ENCODE peak calls at places on chromosome 15, in seven cellular contexts. One of them, this sample, is unnamed.

GRCh38 chr15:31478781-31479221 is 152.2 kb downstream of the KLF13 start:
- DNase-seq in H1: no peak
- DNase-seq in GM12878: no peak
- DNase-seq in HepG2: no peak
- DNase-seq in K562: no peak
- DNase-seq in HCT116: no peak
- DNase-seq in SK-N-SH: no peak
- DNase-seq in this sample: no peak

GRCh38 chr15:50884583-50884982 is 23.9 kb upstream of the AP4E1 start:
- DNase-seq in H1: no peak
- DNase-seq in GM12878: no peak
- DNase-seq in HepG2: no peak
- DNase-seq in K562: no peak
- DNase-seq in HCT116: no peak
- DNase-seq in SK-N-SH: no peak
- DNase-seq in this sample: no peak

GRCh38 chr15:51284871-51285270 is 53.5 kb downstream of the CYP19A1 start:
- DNase-seq in H1: no peak
- DNase-seq in GM12878: no peak
- DNase-seq in HepG2: no peak
- DNase-seq in K562: no peak
- DNase-seq in HCT116: no peak
- DNase-seq in SK-N-SH: no peak
- DNase-seq in this sample: no peak

GRCh38 chr15:25175033-25175788 is 220.4 kb downstream of the SNRPN start:
- DNase-seq in H1: no peak
- DNase-seq in GM12878: no peak
- DNase-seq in HepG2: no peak
- DNase-seq in K562: no peak
- DNase-seq in HCT116: no peak
- DNase-seq in SK-N-SH: peak
- DNase-seq in this sample: no peak

GRCh38 chr15:58526647-58527192 is 94.9 kb downstream of the LIPC start:
- DNase-seq in H1: no peak
- DNase-seq in GM12878: no peak
- DNase-seq in HepG2: no peak
- DNase-seq in K562: no peak
- DNase-seq in HCT116: no peak
- DNase-seq in SK-N-SH: no peak
- DNase-seq in this sample: no peak

GRCh38 chr15:88647362-88648105 is 8.7 kb downstream of the ISG20 start:
- DNase-seq in H1: peak
- DNase-seq in GM12878: no peak
- DNase-seq in HepG2: no peak
- DNase-seq in K562: no peak
- DNase-seq in HCT116: no peak
- DNase-seq in SK-N-SH: peak
- DNase-seq in this sample: no peak

GRCh38 chr15:71545223-71545760 is 265.1 kb upstream of the NR2E3 start:
- DNase-seq in H1: no peak
- DNase-seq in GM12878: no peak
- DNase-seq in HepG2: no peak
- DNase-seq in K562: no peak
- DNase-seq in HCT116: no peak
- DNase-seq in SK-N-SH: no peak
- DNase-seq in this sample: no peak

GRCh38 chr15:88681610-88682221 is 42.9 kb downstream of the ISG20 start:
- DNase-seq in H1: peak
- DNase-seq in GM12878: no peak
- DNase-seq in HepG2: peak
- DNase-seq in K562: no peak
- DNase-seq in HCT116: no peak
- DNase-seq in SK-N-SH: peak
- DNase-seq in this sample: no peak

GRCh38 chr15:72047020-72047419 is 70.9 kb downstream of the MYO9A start:
- DNase-seq in H1: no peak
- DNase-seq in GM12878: no peak
- DNase-seq in HepG2: no peak
- DNase-seq in K562: no peak
- DNase-seq in HCT116: no peak
- DNase-seq in SK-N-SH: no peak
- DNase-seq in this sample: no peak

GRCh38 chr15:64014995-64015394 is 31.3 kb downstream of the DAPK2 start:
- DNase-seq in H1: no peak
- DNase-seq in GM12878: no peak
- DNase-seq in HepG2: no peak
- DNase-seq in K562: no peak
- DNase-seq in HCT116: no peak
- DNase-seq in SK-N-SH: no peak
- DNase-seq in this sample: no peak

GRCh38 chr15:73950479-73951043 is 24.3 kb downstream of the LOXL1 start:
- DNase-seq in H1: no peak
- DNase-seq in GM12878: no peak
- DNase-seq in HepG2: no peak
- DNase-seq in K562: no peak
- DNase-seq in HCT116: no peak
- DNase-seq in SK-N-SH: no peak
- DNase-seq in this sample: no peak

GRCh38 chr15:40248006-40248783 is 9.3 kb downstream of the PAK6 start:
- DNase-seq in H1: no peak
- DNase-seq in GM12878: no peak
- DNase-seq in HepG2: no peak
- DNase-seq in K562: no peak
- DNase-seq in HCT116: no peak
- DNase-seq in SK-N-SH: peak
- DNase-seq in this sample: no peak

GRCh38 chr15:84668221-84668982 is 10.4 kb upstream of the NMB start:
- DNase-seq in H1: no peak
- DNase-seq in GM12878: no peak
- DNase-seq in HepG2: no peak
- DNase-seq in K562: no peak
- DNase-seq in HCT116: no peak
- DNase-seq in SK-N-SH: no peak
- DNase-seq in this sample: no peak

GRCh38 chr15:28942046-28942445 is 56.3 kb downstream of the APBA2 start:
- DNase-seq in H1: no peak
- DNase-seq in GM12878: no peak
- DNase-seq in HepG2: no peak
- DNase-seq in K562: no peak
- DNase-seq in HCT116: no peak
- DNase-seq in SK-N-SH: no peak
- DNase-seq in this sample: no peak

GRCh38 chr15:67805008-67805681 is 20.2 kb upstream of the SKOR1 start:
- DNase-seq in H1: peak
- DNase-seq in GM12878: no peak
- DNase-seq in HepG2: no peak
- DNase-seq in K562: no peak
- DNase-seq in HCT116: no peak
- DNase-seq in SK-N-SH: no peak
- DNase-seq in this sample: no peak

GRCh38 chr15:33135355-33135781 is 59.1 kb downstream of the FMN1 start:
- DNase-seq in H1: no peak
- DNase-seq in GM12878: no peak
- DNase-seq in HepG2: no peak
- DNase-seq in K562: no peak
- DNase-seq in HCT116: no peak
- DNase-seq in SK-N-SH: no peak
- DNase-seq in this sample: no peak

GRCh38 chr15:62934236-62934971 is 108.1 kb upstream of the TPM1 start:
- DNase-seq in H1: peak
- DNase-seq in GM12878: no peak
- DNase-seq in HepG2: no peak
- DNase-seq in K562: no peak
- DNase-seq in HCT116: no peak
- DNase-seq in SK-N-SH: peak
- DNase-seq in this sample: no peak

GRCh38 chr15:48643776-48644497 is 1.6 kb downstream of the FBN1 start:
- DNase-seq in H1: no peak
- DNase-seq in GM12878: no peak
- DNase-seq in HepG2: no peak
- DNase-seq in K562: no peak
- DNase-seq in HCT116: no peak
- DNase-seq in SK-N-SH: no peak
- DNase-seq in this sample: no peak
- TF ChIP-seq JUND in H1: no peak
- TF ChIP-seq JUND in GM12878: no peak
- TF ChIP-seq JUND in HepG2: no peak
- TF ChIP-seq JUND in K562: no peak
- TF ChIP-seq JUND in HCT116: no peak
- TF ChIP-seq JUND in SK-N-SH: no peak
- TF ChIP-seq JUND in this sample: no peak

GRCh38 chr15:75235051-75235673 is 23.0 kb upstream of the GOLGA6C start:
- DNase-seq in H1: no peak
- DNase-seq in GM12878: no peak
- DNase-seq in HepG2: no peak
- DNase-seq in K562: no peak
- DNase-seq in HCT116: no peak
- DNase-seq in SK-N-SH: no peak
- DNase-seq in this sample: no peak

GRCh38 chr15:75232826-75233503 is 25.2 kb upstream of the GOLGA6C start:
- DNase-seq in H1: no peak
- DNase-seq in GM12878: no peak
- DNase-seq in HepG2: no peak
- DNase-seq in K562: no peak
- DNase-seq in HCT116: no peak
- DNase-seq in SK-N-SH: no peak
- DNase-seq in this sample: no peak

GRCh38 chr15:75235760-75236729 is 22.1 kb upstream of the GOLGA6C start:
- DNase-seq in H1: no peak
- DNase-seq in GM12878: no peak
- DNase-seq in HepG2: no peak
- DNase-seq in K562: no peak
- DNase-seq in HCT116: no peak
- DNase-seq in SK-N-SH: no peak
- DNase-seq in this sample: no peak

GRCh38 chr15:75233504-75234190 is 24.5 kb upstream of the GOLGA6C start:
- DNase-seq in H1: no peak
- DNase-seq in GM12878: no peak
- DNase-seq in HepG2: no peak
- DNase-seq in K562: no peak
- DNase-seq in HCT116: no peak
- DNase-seq in SK-N-SH: no peak
- DNase-seq in this sample: no peak

GRCh38 chr15:75234191-75234810 is 23.8 kb upstream of the GOLGA6C start:
- DNase-seq in H1: no peak
- DNase-seq in GM12878: no peak
- DNase-seq in HepG2: no peak
- DNase-seq in K562: no peak
- DNase-seq in HCT116: no peak
- DNase-seq in SK-N-SH: no peak
- DNase-seq in this sample: no peak
- TF ChIP-seq JUND in H1: no peak
- TF ChIP-seq JUND in GM12878: no peak
- TF ChIP-seq JUND in HepG2: no peak
- TF ChIP-seq JUND in K562: no peak
- TF ChIP-seq JUND in HCT116: no peak
- TF ChIP-seq JUND in SK-N-SH: no peak
- TF ChIP-seq JUND in this sample: no peak

GRCh38 chr15:56243117-56243773 is 434 bp downstream of the RFX7 start:
- DNase-seq in H1: peak
- DNase-seq in GM12878: no peak
- DNase-seq in HepG2: no peak
- DNase-seq in K562: peak
- DNase-seq in HCT116: no peak
- DNase-seq in SK-N-SH: peak
- DNase-seq in this sample: peak

GRCh38 chr15:56244237-56244810 is 645 bp upstream of the RFX7 start:
- DNase-seq in H1: peak
- DNase-seq in GM12878: no peak
- DNase-seq in HepG2: peak
- DNase-seq in K562: peak
- DNase-seq in HCT116: no peak
- DNase-seq in SK-N-SH: peak
- DNase-seq in this sample: peak

GRCh38 chr15:56245871-56246814 is 2.5 kb upstream of the RFX7 start:
- DNase-seq in H1: peak
- DNase-seq in GM12878: peak
- DNase-seq in HepG2: peak
- DNase-seq in K562: peak
- DNase-seq in HCT116: peak
- DNase-seq in SK-N-SH: peak
- DNase-seq in this sample: peak

GRCh38 chr15:56243774-56244236 is at the start of gene RFX7:
- DNase-seq in H1: peak
- DNase-seq in GM12878: no peak
- DNase-seq in HepG2: peak
- DNase-seq in K562: peak
- DNase-seq in HCT116: no peak
- DNase-seq in SK-N-SH: peak
- DNase-seq in this sample: peak

DNA sequence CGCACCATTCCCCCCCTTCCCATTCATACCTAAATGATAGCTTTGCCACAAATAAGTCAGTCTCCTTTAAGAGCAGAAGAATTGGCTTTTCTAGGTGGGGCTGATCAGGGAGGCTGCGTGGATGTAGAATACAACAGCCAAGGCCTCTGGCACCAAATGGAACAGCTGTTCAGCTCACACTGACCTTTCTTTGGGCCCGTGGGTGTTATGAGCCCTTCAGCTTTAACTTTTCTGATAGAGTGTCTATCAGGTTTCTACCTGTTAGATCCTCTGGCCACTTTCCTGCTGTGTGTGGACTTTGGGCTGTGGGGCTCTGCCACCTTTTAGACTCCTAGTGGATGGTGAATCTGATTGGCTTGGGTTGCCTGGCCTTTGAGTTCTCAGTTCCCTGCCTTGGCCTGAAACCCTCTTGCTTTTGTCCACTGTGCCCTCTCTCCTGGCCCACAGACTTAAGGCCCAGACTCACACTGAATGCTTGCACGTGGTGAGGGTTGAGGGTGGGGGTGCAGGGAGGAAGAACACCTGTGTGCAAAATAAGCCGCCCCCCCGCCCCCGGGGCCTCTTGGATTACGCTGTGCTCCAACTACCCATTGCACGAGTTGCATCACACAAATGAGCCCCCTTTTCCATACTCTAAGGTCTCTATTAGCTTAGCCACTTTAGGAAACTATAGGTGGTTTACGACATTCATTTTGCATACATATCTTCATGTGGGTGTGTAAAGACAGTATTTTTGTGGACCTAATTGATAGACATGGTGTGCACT is 1.3 kb upstream of the RFX7 start:
- DNase-seq in H1: no peak
- DNase-seq in GM12878: no peak
- DNase-seq in HepG2: peak
- DNase-seq in K562: peak
- DNase-seq in HCT116: no peak
- DNase-seq in SK-N-SH: no peak
- DNase-seq in this sample: no peak
- TF ChIP-seq JUND in H1: no peak
- TF ChIP-seq JUND in GM12878: no peak
- TF ChIP-seq JUND in HepG2: no peak
- TF ChIP-seq JUND in K562: no peak
- TF ChIP-seq JUND in HCT116: no peak
- TF ChIP-seq JUND in SK-N-SH: no peak
- TF ChIP-seq JUND in this sample: no peak

DNA sequence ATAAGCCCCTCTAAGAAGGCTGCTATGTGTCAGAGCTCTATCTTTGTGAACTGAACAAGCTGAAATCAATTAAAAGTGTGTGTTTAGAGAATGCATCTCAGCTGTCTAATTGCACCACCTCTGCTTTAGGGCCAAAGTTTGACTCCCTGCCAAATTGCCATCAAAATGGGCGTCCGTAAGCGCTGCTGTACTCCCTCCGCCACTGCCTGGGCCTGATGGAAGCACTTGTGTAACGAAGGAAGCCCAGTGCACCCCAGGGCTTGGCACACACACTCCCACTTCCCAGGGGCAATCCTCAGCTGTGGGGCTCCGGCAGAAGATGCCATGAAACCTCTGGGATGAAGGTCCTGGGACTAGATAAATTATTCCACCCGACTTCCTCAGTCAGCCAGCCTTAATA is 137.9 kb downstream of the RORA start:
- DNase-seq in H1: no peak
- DNase-seq in GM12878: no peak
- DNase-seq in HepG2: no peak
- DNase-seq in K562: no peak
- DNase-seq in HCT116: no peak
- DNase-seq in SK-N-SH: peak
- DNase-seq in this sample: no peak
- TF ChIP-seq JUND in H1: no peak
- TF ChIP-seq JUND in GM12878: no peak
- TF ChIP-seq JUND in HepG2: no peak
- TF ChIP-seq JUND in K562: no peak
- TF ChIP-seq JUND in HCT116: no peak
- TF ChIP-seq JUND in SK-N-SH: no peak
- TF ChIP-seq JUND in this sample: no peak

This sample was measured in T47D.